ENCODE peak calls at places on chromosomes 2 and 18, in nine cellular contexts. C is ascending aorta, N is B cell, V is progenitor cell of endocrine pancreas, Z is Calu3, O is neural crest cell, U is tibial artery, B is BE2C, I is GM10248. R is an unnamed sample.

GRCh38 chr18:79506191-79507075 is 110.7 kb downstream of the NFATC1 start:
- DNase-seq in C (no peak), N (peak), V (no peak), Z (no peak), O (no peak), U (peak), B (no peak), I (no peak), R (no peak)

GRCh38 chr2:56167616-56168015 is 16.2 kb upstream of the CCDC85A start:
- DNase-seq in C (no peak), N (no peak), V (no peak), Z (no peak), O (no peak), U (no peak), B (no peak), I (no peak), R (no peak)

GRCh38 chr18:30800800-30801199 is 241.7 kb downstream of the DSC3 start:
- DNase-seq in C (no peak), N (no peak), V (no peak), Z (no peak), O (no peak), U (no peak), B (no peak), I (no peak), R (no peak)

GRCh38 chr2:208025814-208026184 is 472 bp upstream of the PLEKHM3 start:
- DNase-seq in C (no peak), N (no peak), V (no peak), Z (no peak), O (no peak), U (no peak), B (no peak), I (peak), R (no peak)

GRCh38 chr2:228657807-228658402 is 476.4 kb upstream of the SPHKAP start:
- DNase-seq in C (no peak), N (no peak), V (no peak), Z (peak), O (no peak), U (no peak), B (no peak), I (no peak), R (peak)

GRCh38 chr2:102098756-102099155 is 43.8 kb upstream of the IL1R1 start:
- DNase-seq in C (no peak), N (no peak), V (no peak), Z (no peak), O (no peak), U (no peak), B (no peak), I (no peak), R (no peak)

GRCh38 chr2:86518498-86518897 is 44.7 kb downstream of the CHMP3 start:
- DNase-seq in C (no peak), N (no peak), V (no peak), Z (peak), O (no peak), U (no peak), B (peak), I (no peak), R (peak)

GRCh38 chr18:7987284-7987976 is 420.3 kb downstream of the PTPRM start:
- DNase-seq in C (no peak), N (no peak), V (no peak), Z (no peak), O (no peak), U (no peak), B (no peak), I (no peak), R (peak)

GRCh38 chr2:194819367-194819766 is 837.7 kb upstream of the SLC39A10 start:
- DNase-seq in C (no peak), N (no peak), V (no peak), Z (peak), O (no peak), U (no peak), B (no peak), I (no peak), R (no peak)

GRCh38 chr18:22166070-22166972 is 3.1 kb upstream of the GATA6 start:
- DNase-seq in C (peak), N (no peak), V (no peak), Z (peak), O (no peak), U (peak), B (no peak), I (no peak), R (no peak)

GRCh38 chr2:231001921-231002320 is 6.0 kb downstream of the SPATA3 start:
- DNase-seq in C (no peak), N (no peak), V (no peak), Z (no peak), O (no peak), U (no peak), B (no peak), I (no peak), R (no peak)

GRCh38 chr2:96792772-96793749 is 23.0 kb upstream of the CNNM3 start:
- DNase-seq in C (no peak), N (no peak), V (no peak), Z (no peak), O (no peak), U (no peak), B (no peak), I (no peak), R (no peak)
- TF ChIP-seq CTCF in C (no peak), N (no peak), V (no peak), Z (no peak), O (no peak), U (no peak), B (no peak), I (no peak), R (no peak)

DNA sequence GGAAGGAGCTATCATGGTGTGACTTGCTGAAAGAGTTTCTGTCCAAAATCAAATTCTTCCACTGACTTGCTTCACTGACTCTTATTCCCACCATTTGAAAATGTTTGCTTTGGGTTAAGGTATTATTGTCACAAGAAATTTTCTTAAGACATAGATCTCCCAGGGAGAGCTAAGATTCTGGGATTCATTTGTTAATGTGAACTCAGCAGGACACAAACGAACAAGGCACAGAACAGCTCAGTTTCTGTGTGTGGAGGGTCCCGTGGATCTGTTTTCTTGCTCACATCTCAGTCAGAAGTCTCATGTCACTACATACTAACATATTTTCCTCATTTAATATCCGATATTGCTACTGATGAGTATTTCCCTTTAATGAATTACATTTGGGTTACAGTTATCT is 8.2 kb upstream of the HNRNPA3 start:
- DNase-seq in C (no peak), N (no peak), V (no peak), Z (no peak), O (no peak), U (no peak), B (no peak), I (no peak), R (no peak)
- TF ChIP-seq CTCF in C (no peak), N (no peak), V (no peak), Z (no peak), O (no peak), U (no peak), B (no peak), I (no peak), R (no peak)

DNA sequence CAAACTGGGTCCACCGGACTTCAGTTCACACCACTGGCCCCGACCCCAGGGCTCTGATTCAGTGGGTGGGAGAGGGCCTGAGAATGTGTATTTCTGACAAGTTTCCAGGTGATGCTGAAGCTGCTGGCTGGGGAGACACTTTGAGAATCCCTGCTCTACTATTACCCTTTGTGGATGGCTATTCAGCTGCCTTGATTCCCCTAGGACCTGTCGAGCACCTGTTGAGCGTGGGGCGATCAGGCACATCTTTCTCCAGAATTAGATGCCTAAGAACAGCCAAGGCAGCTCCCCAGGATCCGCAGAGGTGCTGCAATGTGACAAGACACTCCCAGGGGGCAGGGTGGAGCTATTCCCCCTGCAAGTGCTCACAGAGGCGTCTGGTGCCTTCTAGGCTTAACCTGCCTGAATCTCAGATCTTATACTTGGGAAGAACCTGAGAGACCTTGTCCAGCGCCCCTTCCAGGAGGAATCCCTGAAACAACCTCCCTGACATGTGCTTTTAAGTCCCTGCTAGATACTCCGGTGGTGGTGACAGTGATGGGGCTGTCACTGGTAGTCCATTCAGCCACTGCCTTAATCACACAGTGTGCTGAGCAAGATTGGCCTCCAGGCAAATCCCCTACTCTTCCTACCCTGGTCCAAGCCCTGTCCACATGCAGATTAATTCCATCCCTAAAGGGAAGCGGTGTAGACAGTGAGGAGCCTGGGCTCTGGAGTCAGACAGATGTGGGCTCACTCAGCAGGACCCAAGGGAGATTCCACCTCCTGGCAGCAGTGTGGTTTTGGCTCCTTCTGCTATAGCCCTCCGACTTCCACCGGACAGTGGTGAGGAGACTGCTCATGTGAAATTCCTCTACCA is 43.4 kb upstream of the OTOF start:
- DNase-seq in C (no peak), N (no peak), V (no peak), Z (peak), O (peak), U (no peak), B (peak), I (peak), R (no peak)
- TF ChIP-seq CTCF in C (no peak), N (no peak), V (peak), Z (peak), O (peak), U (no peak), B (peak), I (peak), R (peak)

DNA sequence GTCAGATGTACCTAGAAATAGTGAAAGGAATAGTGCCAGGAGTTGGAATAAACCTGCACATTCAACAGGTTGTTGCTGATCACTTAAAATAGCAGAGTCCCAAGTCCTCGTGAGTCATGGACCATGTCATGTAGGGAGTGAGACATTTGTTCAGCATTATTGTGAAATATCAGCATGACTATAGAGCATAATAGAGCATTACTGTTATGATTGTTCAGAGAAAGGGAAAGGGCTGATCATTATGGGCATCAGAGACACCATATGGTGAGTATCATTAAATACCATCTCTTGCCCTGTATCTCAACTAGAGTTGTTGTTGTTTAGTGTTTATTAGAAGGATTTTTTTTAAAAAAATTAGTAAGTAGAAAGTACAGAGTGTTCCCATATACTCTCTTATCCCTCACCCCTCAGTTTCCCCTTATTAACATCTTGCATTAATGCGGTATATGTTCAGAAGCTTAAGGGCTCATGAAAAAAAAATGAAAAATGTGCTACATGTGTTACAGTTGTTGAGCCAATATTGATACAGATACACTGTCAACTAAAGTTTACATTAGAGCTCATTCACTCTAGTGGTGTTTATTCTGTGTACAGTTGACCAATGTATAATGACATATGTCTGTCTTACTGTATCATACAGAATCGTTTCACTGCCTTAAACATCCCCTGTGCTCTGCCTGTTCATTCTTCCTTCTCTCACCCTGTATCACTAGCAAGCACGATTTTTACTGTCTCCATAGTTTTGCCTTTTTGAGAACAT is 5.7 kb downstream of the ELAC1 start:
- DNase-seq in C (no peak), N (no peak), V (no peak), Z (peak), O (no peak), U (no peak), B (no peak), I (no peak), R (peak)
- TF ChIP-seq CTCF in C (no peak), N (no peak), V (no peak), Z (no peak), O (no peak), U (no peak), B (no peak), I (no peak), R (no peak)

DNA sequence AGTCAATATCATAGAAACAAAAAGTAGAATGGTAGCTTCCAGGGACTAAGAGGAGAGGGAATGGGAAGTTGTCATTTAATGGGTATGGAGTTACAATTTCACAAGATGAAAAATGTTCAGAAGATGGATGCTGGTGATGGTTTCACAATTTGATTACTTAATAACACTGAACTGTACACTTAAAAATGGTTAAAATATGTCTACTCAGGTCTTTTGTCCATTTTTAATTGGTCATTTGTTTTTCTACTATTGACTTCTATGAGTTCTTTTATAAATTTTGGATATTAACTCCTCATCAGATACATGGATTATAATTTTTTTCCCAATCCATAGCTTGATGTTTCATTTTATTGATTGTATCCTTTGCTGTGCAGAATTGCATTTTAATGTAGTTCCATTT is 275.5 kb downstream of the AKAIN1 start:
- DNase-seq in C (no peak), N (no peak), V (no peak), Z (no peak), O (no peak), U (no peak), B (no peak), I (no peak), R (no peak)
- TF ChIP-seq CTCF in C (no peak), N (no peak), V (no peak), Z (no peak), O (no peak), U (no peak), B (no peak), I (no peak), R (no peak)

GRCh38 chr2:235347691-235348090 is 146.2 kb upstream of the AGAP1 start:
- DNase-seq in C (no peak), N (no peak), V (no peak), Z (no peak), O (no peak), U (no peak), B (no peak), I (no peak), R (peak)

GRCh38 chr2:235350234-235350633 is 143.6 kb upstream of the AGAP1 start:
- DNase-seq in C (no peak), N (no peak), V (no peak), Z (no peak), O (no peak), U (no peak), B (no peak), I (no peak), R (no peak)

GRCh38 chr2:235343156-235343774 is 150.6 kb upstream of the AGAP1 start:
- DNase-seq in C (no peak), N (no peak), V (no peak), Z (no peak), O (no peak), U (no peak), B (no peak), I (no peak), R (no peak)

GRCh38 chr2:235343869-235344268 is 150.0 kb upstream of the AGAP1 start:
- DNase-seq in C (no peak), N (no peak), V (no peak), Z (no peak), O (no peak), U (no peak), B (no peak), I (no peak), R (no peak)

DNA sequence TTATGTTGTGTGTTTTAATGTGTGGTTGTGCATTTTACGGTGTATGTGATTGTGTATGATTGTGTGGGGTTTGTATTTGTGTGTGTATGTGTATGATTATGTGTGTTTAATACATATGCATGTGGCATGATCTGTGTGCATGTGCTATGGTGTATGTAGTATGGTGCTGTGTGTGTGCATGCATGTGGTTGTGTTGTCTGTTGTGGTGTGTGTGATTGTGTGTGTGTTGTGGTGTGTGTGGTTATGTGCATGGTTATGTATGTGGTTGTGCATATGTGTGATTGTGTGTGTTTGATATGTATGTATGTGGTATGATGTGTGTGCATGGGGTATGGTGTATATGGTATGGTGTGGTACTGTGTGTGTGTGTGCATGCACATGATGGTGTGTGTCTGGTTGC is 148.1 kb upstream of the AGAP1 start:
- DNase-seq in C (no peak), N (no peak), V (no peak), Z (no peak), O (no peak), U (no peak), B (no peak), I (no peak), R (no peak)
- TF ChIP-seq CTCF in C (no peak), N (no peak), V (no peak), Z (no peak), O (no peak), U (no peak), B (no peak), I (no peak), R (no peak)

GRCh38 chr2:171811229-171811628 is 82.8 kb downstream of the SLC25A12 start:
- DNase-seq in C (no peak), N (no peak), V (no peak), Z (no peak), O (no peak), U (no peak), B (no peak), I (no peak), R (peak)
- TF ChIP-seq CTCF in C (peak), N (no peak), V (peak), Z (no peak), O (peak), U (peak), B (peak), I (peak), R (peak)